ENCODE peak calls at places on chromosome 2, in ten cellular contexts. S is colonic mucosa; M is WERI-Rb-1; P is CD4-positive, alpha-beta T cell; U is progenitor cell of endocrine pancreas; A is omental fat pad; R is mesothelial cell of epicardium; Z is Panc1; L is thyroid gland; D is cardiac muscle cell. B is an unnamed sample.

GRCh38 chr2:232551289-232551688 is 800 bp downstream of the EIF4E2 start:
- DNase-seq in S (no peak), M (no peak), P (no peak), U (no peak), A (no peak), R (no peak), Z (no peak), L (no peak), D (no peak), B (no peak)

GRCh38 chr2:44578401-44579135 is 216.8 kb downstream of the CAMKMT start:
- DNase-seq in S (no peak), M (no peak), P (no peak), U (no peak), A (no peak), R (no peak), Z (no peak), L (no peak), D (peak; percentile 89), B (peak; percentile 22)

GRCh38 chr2:131516011-131516410 is 11.7 kb upstream of the CCDC74A start:
- DNase-seq in S (no peak), M (no peak), P (no peak), U (no peak), A (no peak), R (no peak), Z (no peak), L (no peak), D (no peak), B (no peak)

GRCh38 chr2:162828545-162828944 is 10.0 kb downstream of the KCNH7 start:
- DNase-seq in S (no peak), M (no peak), P (no peak), U (no peak), A (no peak), R (no peak), Z (no peak), L (no peak), D (no peak), B (no peak)

GRCh38 chr2:231908584-231908983 is 17.6 kb downstream of the NPPC start:
- DNase-seq in S (no peak), M (no peak), P (no peak), U (no peak), A (no peak), R (no peak), Z (no peak), L (no peak), D (no peak), B (no peak)

GRCh38 chr2:77270433-77270832 is 251.7 kb downstream of the LRRTM4 start:
- DNase-seq in S (no peak), M (no peak), P (no peak), U (no peak), A (no peak), R (no peak), Z (no peak), L (no peak), D (no peak), B (no peak)

GRCh38 chr2:63163231-63163845 is 112.7 kb downstream of the OTX1 start:
- DNase-seq in S (no peak), M (no peak), P (no peak), U (no peak), A (no peak), R (no peak), Z (no peak), L (no peak), D (no peak), B (no peak)

GRCh38 chr2:31863867-31864266 is 146.9 kb downstream of the MEMO1 start:
- DNase-seq in S (no peak), M (no peak), P (no peak), U (no peak), A (no peak), R (no peak), Z (no peak), L (no peak), D (no peak), B (no peak)

GRCh38 chr2:213740453-213740852 is 456.2 kb downstream of the SPAG16 start:
- DNase-seq in S (no peak), M (no peak), P (no peak), U (no peak), A (no peak), R (no peak), Z (no peak), L (no peak), D (no peak), B (no peak)

GRCh38 chr2:80530442-80531064 is 226.0 kb upstream of the LRRTM1 start:
- DNase-seq in S (no peak), M (no peak), P (no peak), U (no peak), A (no peak), R (no peak), Z (no peak), L (no peak), D (no peak), B (no peak)

GRCh38 chr2:147511491-147511948 is 333.3 kb upstream of the ACVR2A start:
- DNase-seq in S (no peak), M (no peak), P (no peak), U (no peak), A (no peak), R (peak; percentile 42), Z (no peak), L (no peak), D (peak; percentile 65), B (peak; percentile 25)

GRCh38 chr2:98419977-98420725 is 24.5 kb upstream of the INPP4A start:
- DNase-seq in S (no peak), M (no peak), P (no peak), U (no peak), A (no peak), R (no peak), Z (no peak), L (no peak), D (peak; percentile 6), B (no peak)

GRCh38 chr2:287471-287885 is 413 bp downstream of the ALKAL2 start:
- DNase-seq in S (no peak), M (peak; percentile 44), P (no peak), U (peak; percentile 19), A (no peak), R (peak; percentile 62), Z (no peak), L (peak; percentile 29), D (peak; percentile 52), B (no peak)

GRCh38 chr2:199848323-199848722 is 2.7 kb downstream of the FTCDNL1 start:
- DNase-seq in S (no peak), M (no peak), P (no peak), U (no peak), A (no peak), R (no peak), Z (no peak), L (no peak), D (no peak), B (no peak)

GRCh38 chr2:20506281-20506685 is 59.4 kb downstream of the RHOB start:
- DNase-seq in S (no peak), M (no peak), P (no peak), U (no peak), A (no peak), R (no peak), Z (no peak), L (no peak), D (peak; percentile 63), B (no peak)
- TF ChIP-seq CTCF in S (no peak), M (no peak), P (no peak), U (no peak), A (no peak), R (no peak), Z (no peak), L (no peak), D (peak; percentile 39), B (peak; percentile 32)

GRCh38 chr2:201257381-201257940 is 2.9 kb upstream of the CASP8 start:
- DNase-seq in S (peak; percentile 71), M (no peak), P (peak; percentile 55), U (no peak), A (no peak), R (no peak), Z (no peak), L (peak; percentile 8), D (no peak), B (no peak)
- TF ChIP-seq CTCF in S (no peak), M (no peak), P (no peak), U (no peak), A (no peak), R (peak; percentile 41), Z (no peak), L (no peak), D (peak; percentile 7), B (no peak)

GRCh38 chr2:187527262-187527661 is 27.0 kb downstream of the TFPI start:
- DNase-seq in S (no peak), M (no peak), P (no peak), U (no peak), A (no peak), R (no peak), Z (no peak), L (no peak), D (peak; percentile 89), B (no peak)

GRCh38 chr2:187523325-187523724 is 30.9 kb downstream of the TFPI start:
- DNase-seq in S (no peak), M (no peak), P (no peak), U (no peak), A (no peak), R (no peak), Z (no peak), L (no peak), D (no peak), B (no peak)

GRCh38 chr2:187526776-187527175 is 27.5 kb downstream of the TFPI start:
- DNase-seq in S (no peak), M (no peak), P (no peak), U (no peak), A (no peak), R (no peak), Z (no peak), L (no peak), D (peak; percentile 59), B (no peak)

GRCh38 chr2:187528042-187528441 is 26.2 kb downstream of the TFPI start:
- DNase-seq in S (no peak), M (no peak), P (no peak), U (no peak), A (no peak), R (no peak), Z (no peak), L (no peak), D (no peak), B (no peak)

DNA sequence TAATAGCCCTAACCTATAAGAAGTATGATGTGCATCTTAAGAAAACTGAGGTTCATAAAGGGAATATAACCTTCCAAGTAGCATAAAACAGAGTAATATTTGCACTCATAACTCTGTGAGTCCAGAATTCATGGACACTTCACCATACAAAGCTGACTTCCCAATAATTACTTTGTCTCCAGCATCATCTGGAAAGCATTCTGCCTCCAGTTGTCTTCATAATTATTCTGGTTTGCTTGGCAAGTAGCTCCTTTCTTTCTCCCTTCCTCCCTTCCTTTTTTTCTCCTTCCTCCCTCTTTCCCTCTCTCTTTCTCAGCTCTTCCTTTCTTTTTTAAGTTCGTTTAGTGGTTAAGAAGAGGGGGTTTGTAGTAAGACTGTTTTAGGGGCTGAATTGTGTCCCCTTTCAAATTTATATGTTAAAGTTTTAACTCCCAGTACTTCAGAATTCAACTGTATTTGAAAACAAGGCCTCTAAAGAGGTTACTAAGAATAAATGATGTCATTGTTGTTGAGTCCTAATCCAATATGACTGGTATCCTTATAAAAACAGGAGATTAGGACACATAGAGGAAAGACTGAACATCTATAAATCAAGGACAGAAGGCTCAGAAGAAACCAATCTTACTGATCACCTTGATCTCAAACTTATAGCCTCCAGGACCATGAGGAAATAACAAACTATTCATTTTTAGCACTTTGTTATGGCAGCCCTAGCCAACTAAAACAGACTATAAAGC is 28.9 kb downstream of the TFPI start:
- DNase-seq in S (no peak), M (no peak), P (no peak), U (no peak), A (no peak), R (no peak), Z (no peak), L (no peak), D (no peak), B (no peak)
- TF ChIP-seq CTCF in S (no peak), M (no peak), P (no peak), U (no peak), A (no peak), R (no peak), Z (no peak), L (no peak), D (no peak), B (no peak)

GRCh38 chr2:17758123-17758522 is 4.2 kb downstream of the GEN1 start:
- DNase-seq in S (no peak), M (no peak), P (no peak), U (no peak), A (no peak), R (no peak), Z (no peak), L (no peak), D (no peak), B (no peak)
- TF ChIP-seq CTCF in S (no peak), M (no peak), P (no peak), U (no peak), A (no peak), R (no peak), Z (no peak), L (no peak), D (no peak), B (no peak)

B was measured in AG09319.